ENCODE peak calls at places on chromosomes 5 and 9, in six cellular contexts. O is HTR-8/SVneo, W is SW480, P is choroid plexus epithelial cell, H is GM20000, M is neural crest cell. J is an unnamed sample.
A peak's percentile ranks its signal among the peaks of the same experiment; 100 is the strongest.

GRCh38 chr9:126238415-126238814 is 88.2 kb upstream of the MVB12B start:
- DNase-seq in M (no peak), H (no peak), W (no peak), O (no peak), P (no peak), J (no peak)

GRCh38 chr5:126233256-126233655 is 190.0 kb upstream of the GRAMD2B start:
- DNase-seq in H (no peak), M (no peak), P (peak; percentile 15), W (no peak), O (no peak), J (no peak)

GRCh38 chr9:100601216-100601615 is 23.3 kb downstream of the CAVIN4 start:
- DNase-seq in W (peak; percentile 70), M (peak; percentile 52), H (peak; percentile 66), P (peak; percentile 83), O (peak; percentile 27), J (no peak)

GRCh38 chr5:164335837-164336236 is 830.4 kb downstream of the MAT2B start:
- DNase-seq in H (no peak), P (peak; percentile 80), O (peak; percentile 31), W (peak; percentile 12), M (no peak), J (no peak)

GRCh38 chr5:81805086-81805485 is 54.2 kb upstream of the SSBP2 start:
- DNase-seq in O (no peak), P (no peak), W (no peak), H (no peak), M (no peak), J (no peak)

GRCh38 chr5:90606539-90606938 is 47.9 kb downstream of the ADGRV1 start:
- DNase-seq in M (no peak), H (no peak), O (no peak), W (peak; percentile 21), P (peak; percentile 1), J (no peak)

GRCh38 chr5:86880785-86881492 is 263.2 kb downstream of the COX7C start:
- DNase-seq in M (peak; percentile 18), O (peak; percentile 51), P (peak; percentile 92), W (peak; percentile 80), H (peak; percentile 28), J (no peak)

GRCh38 chr9:22147818-22148573 is 138.9 kb upstream of the CDKN2B start:
- DNase-seq in P (peak; percentile 96), O (no peak), H (no peak), W (peak; percentile 94), M (no peak), J (no peak)

GRCh38 chr5:151151793-151152192 is 5.8 kb downstream of the ANXA6 start:
- DNase-seq in P (peak; percentile 63), O (no peak), H (peak; percentile 61), M (no peak), W (no peak), J (no peak)

GRCh38 chr5:92942762-92943161 is 638.3 kb downstream of the NR2F1-AS1 start:
- DNase-seq in H (no peak), W (peak; percentile 4), M (no peak), O (no peak), P (no peak), J (no peak)

GRCh38 chr9:11199335-11199734 is 586.5 kb upstream of the PTPRD start:
- DNase-seq in O (no peak), W (no peak), H (no peak), P (no peak), M (no peak), J (no peak)

GRCh38 chr5:87746891-87747366 is 334.2 kb upstream of the CCNH start:
- DNase-seq in W (peak; percentile 20), O (no peak), P (peak; percentile 3), H (no peak), M (no peak), J (no peak)

GRCh38 chr5:32231241-32231640 is 57.1 kb upstream of the GOLPH3 start:
- DNase-seq in M (no peak), W (no peak), O (no peak), P (no peak), H (no peak), J (no peak)

GRCh38 chr5:151086905-151087360 is 6.1 kb upstream of the TNIP1 start:
- DNase-seq in P (no peak), W (no peak), M (no peak), O (no peak), H (peak; percentile 77), J (no peak)